ENCODE peak calls at places on chromosomes 12 and 14, in four cellular contexts. G is MV-4-11; R is cardiac muscle cell; C is activated T-cell treated with anti-CD3 and anti-CD28 coated beads, Interleukin-2, amount 50 U/mL, for 4 hours. W is an unnamed sample.

GRCh38 chr12:2261708-2262107 is 208.9 kb downstream of the CACNA1C start:
- DNase-seq in G (no peak), C (no peak), R (no peak), W (no peak)

GRCh38 chr12:88393017-88393767 is 187.1 kb downstream of the KITLG start:
- DNase-seq in C (no peak), R (peak; percentile 27), G (peak; percentile 59), W (peak; percentile 72)

GRCh38 chr12:24707379-24707778 is 241.5 kb downstream of the BCAT1 start:
- DNase-seq in G (no peak), R (no peak), C (no peak), W (no peak)

GRCh38 chr12:77648716-77649115 is 182.0 kb upstream of the NAV3 start:
- DNase-seq in G (no peak), C (no peak), R (no peak), W (no peak)

GRCh38 chr14:26905219-26905618 is 307.4 kb upstream of the NOVA1 start:
- DNase-seq in G (no peak), R (no peak), C (no peak), W (no peak)

GRCh38 chr12:26246483-26247164 is 51.3 kb downstream of the SSPN start:
- DNase-seq in C (no peak), R (no peak), G (peak; percentile 21), W (no peak)

GRCh38 chr12:121274036-121274763 is 22.3 kb downstream of the CAMKK2 start:
- DNase-seq in R (no peak), G (no peak), C (no peak), W (no peak)

GRCh38 chr12:42961395-42961794 is 371.8 kb upstream of the PRICKLE1 start:
- DNase-seq in C (no peak), G (no peak), R (no peak), W (no peak)

GRCh38 chr12:57456145-57456700 is 1.1 kb downstream of the INHBE start:
- DNase-seq in R (peak; percentile 75), G (peak; percentile 39), C (no peak), W (peak; percentile 88)

GRCh38 chr14:72503696-72504368 is 390.1 kb downstream of the DPF3 start:
- DNase-seq in R (no peak), C (no peak), G (no peak), W (no peak)

GRCh38 chr14:105880616-105881015 is 354.2 kb downstream of the TMEM121 start:
- DNase-seq in C (peak; percentile 1), R (no peak), G (no peak), W (no peak)

GRCh38 chr14:80356413-80356812 is 145.1 kb upstream of the DIO2 start:
- DNase-seq in C (no peak), G (no peak), R (peak; percentile 16), W (peak; percentile 3)

GRCh38 chr12:47885012-47885501 is 19.7 kb downstream of the VDR start:
- DNase-seq in G (peak; percentile 9), C (peak; percentile 29), R (no peak), W (peak; percentile 76)

GRCh38 chr14:61280526-61281185 is 482 bp downstream of the TMEM30B start:
- DNase-seq in G (no peak), C (peak; percentile 80), R (peak; percentile 54), W (no peak)

GRCh38 chr14:30518867-30519266 is 40.1 kb upstream of the G2E3 start:
- DNase-seq in G (no peak), R (no peak), C (no peak), W (no peak)

GRCh38 chr14:53924754-53925153 is 31.9 kb downstream of the BMP4 start:
- DNase-seq in C (no peak), G (no peak), R (no peak), W (no peak)

GRCh38 chr14:63163306-63163705 is 40.9 kb upstream of the RHOJ start:
- DNase-seq in R (no peak), G (no peak), C (no peak), W (no peak)

GRCh38 chr12:45284096-45284901 is 68.4 kb downstream of the ANO6 start:
- DNase-seq in C (no peak), G (no peak), R (peak; percentile 46), W (no peak)

GRCh38 chr12:130335517-130336392 is 1.9 kb upstream of the PIWIL1 start:
- DNase-seq in G (peak; percentile 15), C (no peak), R (peak; percentile 71), W (peak; percentile 72)

GRCh38 chr12:95532851-95533250 is 18.4 kb downstream of the USP44 start:
- DNase-seq in R (no peak), C (no peak), G (no peak), W (no peak)

GRCh38 chr12:77161944-77162343 is 96.6 kb upstream of the E2F7 start:
- DNase-seq in G (no peak), R (no peak), C (no peak), W (no peak)

GRCh38 chr12:31728289-31728916 is 418 bp downstream of the AMN1 start:
- DNase-seq in C (no peak), R (no peak), G (no peak), W (peak; percentile 80)

GRCh38 chr12:101697197-101697929 is at the start of gene CHPT1:
- DNase-seq in G (peak; percentile 16), R (peak; percentile 84), C (peak; percentile 45), W (peak; percentile 95)

GRCh38 chr14:85241022-85241880 is 288.7 kb upstream of the FLRT2 start:
- DNase-seq in G (no peak), C (no peak), R (peak; percentile 2), W (no peak)

GRCh38 chr14:98240396-98240795 is 1031.6 kb downstream of the BCL11B start:
- DNase-seq in R (no peak), C (no peak), G (no peak), W (no peak)

GRCh38 chr12:3233813-3234212 is 156.6 kb downstream of the TSPAN9 start:
- DNase-seq in G (no peak), C (no peak), R (no peak), W (no peak)

GRCh38 chr12:98745578-98746391 is 100.7 kb downstream of the APAF1 start:
- DNase-seq in C (no peak), R (peak; percentile 19), G (no peak), W (no peak)

GRCh38 chr12:6863586-6864321 is 3.6 kb upstream of the TPI1 start:
- DNase-seq in C (no peak), G (no peak), R (no peak), W (no peak)

GRCh38 chr14:74619672-74620131 is 7.7 kb upstream of the LTBP2 start:
- DNase-seq in C (no peak), G (peak; percentile 46), R (no peak), W (peak; percentile 17)